ENCODE peak calls at places on chromosome 11, in nine cellular contexts. T, A, R, H, I, U, E, B and N are unnamed samples. For H3K27me3, the result is how much of the 10 kb centered on the place peaks cover.

GRCh38 chr11:130675456-130675855 is 227.0 kb downstream of the ADAMTS15 start:
- DNase-seq in T (no peak), A (no peak), R (peak), H (peak), I (no peak), U (no peak), E (no peak), B (no peak), N (no peak)

GRCh38 chr11:14819596-14819995 is 72.4 kb downstream of the CYP2R1 start:
- DNase-seq in T (no peak), A (no peak), R (no peak), H (no peak), I (no peak), U (no peak), E (no peak), B (no peak), N (no peak)

GRCh38 chr11:86484795-86485166 is 110.1 kb downstream of the CCDC81 start:
- DNase-seq in T (no peak), A (no peak), R (no peak), H (no peak), I (no peak), U (no peak), E (no peak), B (no peak), N (no peak)

GRCh38 chr11:62707277-62707771 is at the start of the genes BSCL2 and GNG3:
- DNase-seq in T (no peak), A (no peak), R (no peak), H (peak), I (peak), U (no peak), E (no peak), B (peak), N (no peak)

GRCh38 chr11:93085097-93085496 is 112.7 kb downstream of the SLC36A4 start:
- DNase-seq in T (no peak), A (no peak), R (no peak), H (peak), I (no peak), U (no peak), E (peak), B (no peak), N (no peak)

GRCh38 chr11:108703916-108704315 is 39.0 kb downstream of the DDX10 start:
- DNase-seq in T (no peak), A (no peak), R (no peak), H (no peak), I (no peak), U (no peak), E (no peak), B (no peak), N (no peak)

GRCh38 chr11:61679893-61680621 is at the start of gene DAGLA:
- DNase-seq in T (peak), A (peak), R (peak), H (peak), I (peak), U (peak), E (peak), B (peak), N (peak)

GRCh38 chr11:61080986-61081590 is 21.2 kb upstream of the CD5 start:
- DNase-seq in T (no peak), A (no peak), R (no peak), H (no peak), I (no peak), U (no peak), E (no peak), B (no peak), N (no peak)

GRCh38 chr11:33980896-33981295 is 70.6 kb upstream of the CAPRIN1 start:
- DNase-seq in T (no peak), A (no peak), R (no peak), H (no peak), I (no peak), U (no peak), E (no peak), B (no peak), N (no peak)

GRCh38 chr11:34208266-34209135 is 103.1 kb downstream of the NAT10 start:
- DNase-seq in T (no peak), A (no peak), R (no peak), H (peak), I (no peak), U (no peak), E (no peak), B (no peak), N (no peak)

GRCh38 chr11:63560506-63561179 is 2.5 kb downstream of the PLAAT2 start:
- DNase-seq in T (no peak), A (no peak), R (peak), H (peak), I (no peak), U (no peak), E (peak), B (no peak), N (no peak)

DNA sequence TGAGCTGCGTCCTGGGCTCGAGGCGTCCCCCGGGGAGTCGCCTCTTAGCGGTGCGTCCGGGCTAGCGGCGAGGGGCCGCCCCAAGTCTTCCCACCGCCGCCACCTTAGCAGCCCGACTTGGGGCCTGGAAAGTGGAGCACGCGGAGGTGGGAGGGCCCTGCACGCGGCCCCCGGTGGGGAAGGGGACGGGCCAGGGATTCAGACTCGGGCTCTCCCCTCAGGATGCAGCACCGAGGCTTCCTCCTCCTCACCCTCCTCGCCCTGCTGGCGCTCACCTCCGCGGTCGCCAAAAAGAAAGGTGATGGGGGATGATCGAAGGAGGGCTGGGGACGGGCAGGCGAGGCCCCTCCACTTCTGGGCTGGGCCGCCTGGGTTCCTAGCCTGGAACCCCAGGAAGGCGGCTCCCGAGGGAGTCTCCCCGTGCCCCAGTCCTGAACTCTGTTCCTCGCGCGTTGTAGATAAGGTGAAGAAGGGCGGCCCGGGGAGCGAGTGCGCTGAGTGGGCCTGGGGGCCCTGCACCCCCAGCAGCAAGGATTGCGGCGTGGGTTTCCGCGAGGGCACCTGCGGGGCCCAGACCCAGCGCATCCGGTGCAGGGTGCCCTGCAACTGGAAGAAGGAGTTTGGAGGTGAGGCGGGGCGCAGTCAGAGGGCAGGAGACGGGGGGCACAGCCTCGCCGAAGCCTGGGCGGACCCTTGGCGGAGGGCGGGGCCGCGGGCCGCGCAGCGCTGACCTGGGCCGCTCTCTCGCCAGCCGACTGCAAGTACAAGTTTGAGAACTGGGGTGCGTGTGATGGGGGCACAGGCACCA is 571 bp downstream of the MDK start:
- DNase-seq in T (no peak), A (no peak), R (no peak), H (no peak), I (peak), U (no peak), E (no peak), B (no peak), N (no peak)
- H3K4me3 ChIP-seq in T (peak), A (peak), R (peak), H (no peak), I (peak), U (peak), E (peak), B (peak), N (peak)

GRCh38 chr11:114057605-114058004 is 1.9 kb upstream of the ZBTB16 start:
- DNase-seq in T (no peak), A (no peak), R (no peak), H (no peak), I (no peak), U (no peak), E (no peak), B (no peak), N (no peak)

GRCh38 chr11:114057147-114057546 is 2.4 kb upstream of the ZBTB16 start:
- DNase-seq in T (no peak), A (no peak), R (peak), H (peak), I (peak), U (no peak), E (no peak), B (peak), N (no peak)

GRCh38 chr11:114054830-114055229 is 4.7 kb upstream of the ZBTB16 start:
- DNase-seq in T (no peak), A (no peak), R (no peak), H (no peak), I (no peak), U (no peak), E (no peak), B (no peak), N (no peak)

GRCh38 chr11:114058026-114058706 is 1.3 kb upstream of the ZBTB16 start:
- DNase-seq in T (no peak), A (no peak), R (peak), H (peak), I (peak), U (no peak), E (no peak), B (peak), N (no peak)

DNA sequence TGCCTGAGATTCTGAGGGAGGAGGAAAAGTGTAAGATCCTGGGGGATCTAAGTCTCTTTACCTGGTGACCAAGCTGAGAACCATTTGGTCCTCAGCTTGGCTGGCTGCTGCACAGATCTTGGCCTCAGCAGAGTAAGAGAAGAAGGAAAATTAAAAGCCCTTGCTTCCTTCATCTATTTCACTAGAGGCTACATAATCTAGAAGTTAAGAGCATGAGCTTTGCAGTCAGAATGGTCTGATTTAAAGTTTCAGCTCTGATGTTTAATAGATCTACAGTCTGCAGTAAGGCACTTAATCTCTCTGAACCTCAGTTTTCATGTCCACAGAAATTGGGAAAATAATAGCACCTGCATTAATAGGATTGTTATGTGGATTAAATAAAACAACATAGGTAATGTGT is 3.1 kb upstream of the ZBTB16 start:
- DNase-seq in T (no peak), A (no peak), R (no peak), H (no peak), I (no peak), U (no peak), E (no peak), B (no peak), N (no peak)
- H3K27me3 ChIP-seq in T (under half), A (under half), R (under half), H (under half), I (half or more), U (under half), E (half or more), B (under half), N (under half)

GRCh38 chr11:67667490-67668190 is 6.8 kb downstream of the ALDH3B2 start:
- DNase-seq in T (no peak), A (no peak), R (no peak), H (peak), I (no peak), U (no peak), E (no peak), B (peak), N (no peak)
- H3K4me3 ChIP-seq in T (no peak), A (no peak), R (no peak), H (no peak), I (no peak), U (no peak), E (no peak), B (no peak), N (no peak)

GRCh38 chr11:27723685-27724084 is 23.4 kb upstream of the BDNF start:
- DNase-seq in T (no peak), A (no peak), R (no peak), H (no peak), I (no peak), U (no peak), E (no peak), B (no peak), N (no peak)
- H3K27me3 ChIP-seq in T (under half), A (under half), R (under half), H (under half), I (half or more), U (under half), E (under half), B (under half), N (under half)

GRCh38 chr11:27470166-27470565 is 2.4 kb downstream of the LGR4 start:
- DNase-seq in T (no peak), A (no peak), R (no peak), H (no peak), I (no peak), U (no peak), E (no peak), B (no peak), N (no peak)

GRCh38 chr11:27472398-27473016 is at the start of gene LGR4:
- DNase-seq in T (peak), A (peak), R (peak), H (peak), I (peak), U (peak), E (peak), B (peak), N (peak)

GRCh38 chr11:27471588-27472397 is 797 bp downstream of the LGR4 start:
- DNase-seq in T (no peak), A (peak), R (peak), H (peak), I (peak), U (peak), E (peak), B (peak), N (peak)

GRCh38 chr11:27469333-27469680 is 3.3 kb downstream of the LGR4 start:
- DNase-seq in T (no peak), A (no peak), R (peak), H (no peak), I (no peak), U (no peak), E (no peak), B (no peak), N (no peak)

DNA sequence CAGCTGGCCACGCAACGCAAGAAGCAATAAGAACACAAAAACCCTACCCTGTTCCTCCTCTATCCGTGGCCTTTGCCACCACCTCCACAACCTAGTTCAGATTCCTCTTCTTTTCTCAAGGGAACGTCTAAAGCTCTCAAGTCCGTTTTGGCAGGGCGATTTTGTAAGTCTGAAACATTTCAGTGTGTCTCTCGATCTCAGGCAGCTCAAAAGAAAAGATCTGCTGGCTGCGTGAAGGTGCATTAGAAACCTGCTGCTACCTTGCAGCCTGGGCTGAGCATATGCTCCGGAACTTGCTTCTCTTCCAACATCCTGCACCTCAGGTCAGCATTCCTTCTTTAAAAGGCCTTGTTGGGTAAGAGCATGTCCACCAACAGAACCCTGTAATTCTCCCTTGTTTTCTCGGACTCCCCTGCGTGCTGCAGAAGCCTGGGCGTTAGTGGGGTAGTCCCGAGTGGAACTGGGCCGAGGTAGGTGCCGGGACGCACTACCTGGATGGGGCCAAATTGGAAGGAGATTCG is 1.5 kb downstream of the LGR4 start:
- DNase-seq in T (no peak), A (no peak), R (peak), H (peak), I (peak), U (no peak), E (peak), B (no peak), N (no peak)
- H3K4me3 ChIP-seq in T (peak), A (peak), R (peak), H (peak), I (peak), U (peak), E (peak), B (peak), N (peak)

GRCh38 chr11:2180775-2181370 is 9.3 kb upstream of the TH start:
- DNase-seq in T (no peak), A (no peak), R (no peak), H (no peak), I (no peak), U (no peak), E (peak), B (no peak), N (no peak)
- H3K27me3 ChIP-seq in T (under half), A (under half), R (under half), H (under half), I (under half), U (under half), E (under half), B (under half), N (half or more)

GRCh38 chr11:113989381-113989780 is 14.5 kb downstream of the HTR3A start:
- DNase-seq in T (no peak), A (no peak), R (no peak), H (no peak), I (no peak), U (no peak), E (no peak), B (no peak), N (no peak)
- H3K4me3 ChIP-seq in T (no peak), A (no peak), R (no peak), H (no peak), I (no peak), U (no peak), E (no peak), B (no peak), N (no peak)